ENCODE peak calls at places on chromosome 4, in seven cellular contexts. P is GM13976, H is fibroblast of villous mesenchyme, T is IMR-90, G is left lung, N is stomach, F is vagina. O is an unnamed sample.

GRCh38 chr4:8123389-8123788 is 35.2 kb downstream of the ABLIM2 start:
- DNase-seq in H (peak; percentile 36), P (no peak), G (no peak), T (no peak), F (no peak), N (no peak), O (no peak)

GRCh38 chr4:184568770-184569169 is 80.5 kb downstream of the CASP3 start:
- DNase-seq in F (no peak), N (no peak), P (no peak), H (no peak), G (no peak), T (no peak), O (no peak)

GRCh38 chr4:188008377-188008776 is 12.8 kb downstream of the ZFP42 start:
- DNase-seq in N (no peak), F (no peak), T (peak; percentile 95), H (peak; percentile 52), P (no peak), G (no peak), O (no peak)

GRCh38 chr4:101169044-101170014 is 178.0 kb downstream of the PPP3CA start:
- DNase-seq in F (no peak), N (peak; percentile 53), H (peak; percentile 76), G (peak; percentile 49), T (peak; percentile 65), P (peak; percentile 17), O (peak; percentile 58)

GRCh38 chr4:57043304-57044251 is 64.9 kb downstream of the POLR2B start:
- DNase-seq in F (no peak), N (no peak), P (no peak), H (peak; percentile 72), T (peak; percentile 54), G (no peak), O (no peak)

GRCh38 chr4:87478732-87479250 is 50.4 kb downstream of the SPARCL1 start:
- DNase-seq in H (no peak), P (no peak), T (no peak), N (no peak), G (no peak), F (no peak), O (no peak)

GRCh38 chr4:102612824-102613366 is 111.7 kb downstream of the NFKB1 start:
- DNase-seq in H (no peak), F (no peak), G (no peak), P (no peak), T (no peak), N (no peak), O (no peak)

GRCh38 chr4:5676763-5677162 is 31.6 kb downstream of the EVC2 start:
- DNase-seq in T (no peak), P (no peak), G (no peak), F (no peak), H (no peak), N (no peak), O (no peak)

GRCh38 chr4:85783483-85783882 is 308.5 kb downstream of the ARHGAP24 start:
- DNase-seq in N (no peak), G (no peak), H (peak; percentile 96), F (no peak), T (peak; percentile 90), P (no peak), O (no peak)

GRCh38 chr4:29047341-29048041 is 1672.7 kb upstream of the PCDH7 start:
- DNase-seq in P (no peak), F (no peak), H (no peak), G (no peak), T (no peak), N (no peak), O (no peak)

GRCh38 chr4:182825003-182825402 is 92.2 kb downstream of the DCTD start:
- DNase-seq in H (no peak), F (no peak), G (no peak), N (no peak), P (no peak), T (no peak), O (no peak)

GRCh38 chr4:185020863-185021761 is 2.8 kb downstream of the HELT start:
- DNase-seq in G (no peak), T (no peak), H (no peak), F (no peak), P (no peak), N (no peak), O (no peak)

GRCh38 chr4:92234393-92235176 is 69.2 kb upstream of the GRID2 start:
- DNase-seq in G (no peak), P (no peak), H (peak; percentile 90), F (no peak), N (no peak), T (peak; percentile 100), O (peak; percentile 26)

GRCh38 chr4:109171098-109171497 is 131.4 kb downstream of the COL25A1 start:
- DNase-seq in P (no peak), H (peak; percentile 9), G (no peak), T (no peak), N (no peak), F (no peak), O (no peak)

GRCh38 chr4:3756343-3757059 is 9.7 kb upstream of the ADRA2C start:
- DNase-seq in P (no peak), G (no peak), N (no peak), H (no peak), F (no peak), T (no peak), O (no peak)

GRCh38 chr4:139890810-139891209 is 225.2 kb downstream of the MGST2 start:
- DNase-seq in H (peak; percentile 29), T (peak; percentile 84), G (no peak), F (no peak), P (no peak), N (no peak), O (no peak)
- TF ChIP-seq CTCF in H (no peak), T (no peak), G (no peak), F (no peak), P (no peak), N (no peak), O (no peak)

DNA sequence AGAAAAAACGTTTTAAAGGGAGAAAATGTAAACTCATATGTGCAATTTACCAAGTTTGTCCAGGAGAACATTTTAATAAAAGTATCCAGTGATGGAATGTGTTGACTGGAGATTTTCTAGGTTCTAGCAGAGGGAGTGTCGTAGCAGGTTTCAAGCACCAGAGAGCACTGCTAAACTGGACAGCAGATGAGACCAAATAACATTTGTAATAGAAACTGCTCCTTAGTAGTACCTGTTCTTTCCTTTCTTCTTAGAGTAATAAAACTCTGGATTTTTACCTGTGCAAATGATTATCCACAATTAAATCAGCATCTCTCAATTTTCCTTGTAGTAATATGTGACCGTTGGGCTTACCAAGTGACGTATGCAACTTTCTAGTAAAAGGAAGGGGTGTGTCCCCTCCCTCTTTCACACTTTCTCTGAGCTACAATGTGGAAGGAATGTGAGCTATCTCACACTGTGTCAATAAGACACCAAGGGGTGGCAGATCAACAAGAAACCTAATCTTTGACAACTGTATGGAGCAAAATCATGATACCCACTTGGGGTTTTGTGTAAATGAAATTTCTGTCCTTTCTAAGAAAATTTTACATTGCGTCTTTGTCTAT is 9.5 kb downstream of the HPGDS start:
- DNase-seq in G (no peak), F (no peak), P (no peak), T (no peak), H (peak; percentile 12), N (no peak), O (peak; percentile 13)
- TF ChIP-seq CTCF in G (no peak), F (no peak), P (no peak), T (peak; percentile 25), H (peak; percentile 55), N (no peak), O (no peak)

DNA sequence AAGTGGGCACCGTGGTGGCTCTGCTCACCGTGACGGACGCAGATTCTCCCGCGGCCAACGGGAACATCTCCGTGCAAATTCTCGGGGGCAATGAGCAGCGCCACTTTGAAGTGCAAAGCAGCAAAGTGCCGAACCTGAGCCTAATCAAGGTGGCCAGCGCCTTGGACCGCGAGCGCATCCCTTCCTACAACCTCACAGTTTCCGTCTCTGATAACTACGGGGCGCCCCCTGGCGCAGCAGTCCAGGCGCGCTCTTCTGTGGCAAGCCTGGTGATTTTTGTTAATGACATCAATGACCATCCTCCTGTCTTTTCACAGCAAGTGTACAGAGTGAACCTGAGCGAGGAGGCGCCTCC is 2.7 kb downstream of the FAT4 start:
- DNase-seq in T (peak; percentile 54), F (no peak), P (peak; percentile 11), H (peak; percentile 43), N (no peak), G (peak; percentile 36), O (no peak)
- TF ChIP-seq CTCF in T (peak; percentile 61), F (peak; percentile 19), P (no peak), H (peak; percentile 58), N (no peak), G (peak; percentile 16), O (no peak)

GRCh38 chr4:156294577-156294976 is 340.9 kb upstream of the CTSO start:
- DNase-seq in T (peak; percentile 87), P (no peak), H (peak; percentile 82), F (no peak), G (no peak), N (no peak), O (peak; percentile 43)
- TF ChIP-seq CTCF in T (peak; percentile 63), P (no peak), H (peak; percentile 49), F (no peak), G (no peak), N (no peak), O (no peak)

GRCh38 chr4:165651901-165652300 is 221.1 kb upstream of the TLL1 start:
- DNase-seq in F (no peak), H (no peak), P (no peak), N (no peak), T (no peak), G (no peak), O (no peak)
- TF ChIP-seq CTCF in F (no peak), H (no peak), P (no peak), N (no peak), T (no peak), G (no peak), O (no peak)

GRCh38 chr4:88518911-88519310 is 4.7 kb downstream of the PYURF start:
- DNase-seq in H (no peak), F (no peak), G (no peak), N (no peak), T (no peak), P (no peak), O (no peak)

GRCh38 chr4:88511236-88511635 is 12.3 kb downstream of the PYURF start:
- DNase-seq in N (no peak), G (no peak), H (no peak), F (no peak), T (no peak), P (no peak), O (peak; percentile 4)

GRCh38 chr4:88517825-88518224 is 5.8 kb downstream of the PYURF start:
- DNase-seq in P (no peak), N (no peak), T (no peak), H (no peak), F (no peak), G (no peak), O (no peak)

GRCh38 chr4:88514557-88515511 is 8.7 kb downstream of the PYURF start:
- DNase-seq in F (no peak), H (no peak), P (no peak), G (no peak), N (no peak), T (no peak), O (no peak)

DNA sequence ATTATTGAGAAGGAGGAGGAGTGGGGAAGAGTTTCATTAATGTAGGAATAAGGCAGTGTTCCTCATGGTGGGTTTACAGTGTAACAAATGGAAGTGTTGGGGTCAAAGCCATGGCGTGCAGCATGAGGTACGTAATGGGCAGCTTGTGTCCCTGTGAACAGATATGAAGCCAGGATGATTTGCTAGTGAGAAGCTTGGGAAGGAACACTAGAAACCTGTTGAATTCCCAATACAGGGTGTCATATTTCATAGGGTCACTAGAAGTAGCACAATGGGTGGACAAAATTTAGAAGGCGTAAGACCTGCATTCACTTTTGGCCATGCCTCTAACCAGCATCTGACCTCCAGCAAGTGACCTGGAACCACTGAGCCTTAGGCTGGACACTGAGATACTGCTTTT is 6.8 kb downstream of the PYURF start:
- DNase-seq in H (no peak), P (no peak), G (no peak), T (no peak), N (no peak), F (no peak), O (no peak)
- TF ChIP-seq CTCF in H (no peak), P (no peak), G (no peak), T (no peak), N (no peak), F (no peak), O (no peak)